ENCODE peak calls at places on chromosomes 2 and 18, in four cellular contexts. D is GM20000; G is stimulated activated CD8-positive, alpha-beta memory T cell treated with anti-CD3 and anti-CD28 coated beads, Interleukin-7, amount 100 ng/mL, for 1 hour; I is DMS153. A is an unnamed sample.

GRCh38 chr18:58808349-58808748 is 56.3 kb upstream of the ZNF532 start:
- DNase-seq in D (no peak), G (no peak), I (no peak), A (no peak)

GRCh38 chr2:10613263-10613662 is 76.5 kb downstream of the NOL10 start:
- DNase-seq in D (no peak), G (no peak), I (no peak), A (no peak)

GRCh38 chr2:237483018-237483731 is 3.9 kb upstream of the MLPH start:
- DNase-seq in D (no peak), G (no peak), I (peak; percentile 60), A (no peak)

GRCh38 chr2:8028981-8029380 is 652.9 kb upstream of the ID2 start:
- DNase-seq in D (no peak), G (no peak), I (no peak), A (no peak)

GRCh38 chr2:54482725-54483124 is 26.6 kb downstream of the SPTBN1 start:
- DNase-seq in D (no peak), G (no peak), I (no peak), A (no peak)

GRCh38 chr2:148865515-148865914 is 9.5 kb upstream of the KIF5C start:
- DNase-seq in D (no peak), G (no peak), I (no peak), A (no peak)

GRCh38 chr2:183543731-183544130 is 419.5 kb downstream of the NUP35 start:
- DNase-seq in D (peak; percentile 38), G (no peak), I (no peak), A (no peak)

GRCh38 chr2:216648105-216648504 is 14.9 kb downstream of the IGFBP2 start:
- DNase-seq in D (no peak), G (no peak), I (no peak), A (no peak)

GRCh38 chr2:42035241-42035640 is 12.6 kb upstream of the PKDCC start:
- DNase-seq in D (no peak), G (no peak), I (no peak), A (no peak)

A was measured in NCI-H1092 treated with DMSO at 0.1 percent for 48 hours.